ENCODE peak calls at places on chromosomes 5 and 9, in six cellular contexts. S is stomach; O is MM.1S; A is H1; F is CD8-positive, alpha-beta T cell; T is body of pancreas. I is an unnamed sample.

GRCh38 chr5:134249469-134250379 is 23.9 kb upstream of the PPP2CA start:
- DNase-seq in S (no peak), O (no peak), A (no peak), F (no peak), T (no peak), I (no peak)

GRCh38 chr5:60494635-60495034 is 205.3 kb downstream of the DEPDC1B start:
- DNase-seq in S (no peak), O (no peak), A (no peak), F (no peak), T (no peak), I (peak)

GRCh38 chr9:96553070-96553469 is 66.6 kb downstream of the CDC14B start:
- DNase-seq in S (no peak), O (no peak), A (no peak), F (no peak), T (no peak), I (no peak)

GRCh38 chr5:89435347-89435746 is 552.4 kb upstream of the MEF2C start:
- DNase-seq in S (no peak), O (peak), A (no peak), F (no peak), T (no peak), I (peak)

GRCh38 chr5:585962-586628 is 26.0 kb upstream of the CEP72 start:
- DNase-seq in S (peak), O (no peak), A (no peak), F (no peak), T (no peak), I (no peak)

GRCh38 chr5:170179626-170180025 is 53.2 kb upstream of the C5orf58 start:
- DNase-seq in S (no peak), O (no peak), A (no peak), F (no peak), T (no peak), I (no peak)

GRCh38 chr9:127746959-127747569 is 12.0 kb upstream of the TOR2A start:
- DNase-seq in S (no peak), O (no peak), A (no peak), F (peak), T (no peak), I (no peak)

GRCh38 chr5:175321927-175322532 is 122.0 kb downstream of the DRD1 start:
- DNase-seq in S (no peak), O (peak), A (peak), F (no peak), T (peak), I (peak)

GRCh38 chr9:70119786-70120185 is 76.1 kb downstream of the MAMDC2 start:
- DNase-seq in S (no peak), O (no peak), A (no peak), F (no peak), T (no peak), I (no peak)

GRCh38 chr9:119278138-119278537 is 91.1 kb downstream of the BRINP1 start:
- DNase-seq in S (no peak), O (no peak), A (no peak), F (no peak), T (no peak), I (no peak)

GRCh38 chr5:92330365-92330764 is 947.2 kb upstream of the ARRDC3 start:
- DNase-seq in S (no peak), O (no peak), A (no peak), F (no peak), T (no peak), I (no peak)

GRCh38 chr5:124059200-124059599 is 547.2 kb downstream of the CSNK1G3 start:
- DNase-seq in S (no peak), O (no peak), A (no peak), F (no peak), T (no peak), I (no peak)

GRCh38 chr5:74394924-74395880 is 245.3 kb downstream of the ENC1 start:
- DNase-seq in S (no peak), O (peak), A (peak), F (no peak), T (no peak), I (peak)

GRCh38 chr5:13866792-13867191 is 77.7 kb downstream of the DNAH5 start:
- DNase-seq in S (no peak), O (peak), A (no peak), F (no peak), T (no peak), I (peak)

GRCh38 chr9:68720656-68721313 is 15.7 kb downstream of the PIP5K1B start:
- DNase-seq in S (no peak), O (no peak), A (no peak), F (no peak), T (no peak), I (no peak)

GRCh38 chr5:149038336-149039075 is 24.4 kb downstream of the SH3TC2 start:
- DNase-seq in S (no peak), O (no peak), A (no peak), F (no peak), T (no peak), I (no peak)

GRCh38 chr5:151905639-151906038 is 19.0 kb downstream of the GLRA1 start:
- DNase-seq in S (no peak), O (no peak), A (no peak), F (no peak), T (no peak), I (no peak)

GRCh38 chr9:127754761-127755557 is 19.9 kb upstream of the TOR2A start:
- DNase-seq in S (no peak), O (no peak), A (peak), F (no peak), T (no peak), I (no peak)

GRCh38 chr5:107215581-107215980 is 455.2 kb downstream of the EFNA5 start:
- DNase-seq in S (no peak), O (no peak), A (no peak), F (no peak), T (no peak), I (no peak)

GRCh38 chr5:4994994-4995393 is 145.1 kb upstream of the ADAMTS16 start:
- DNase-seq in S (no peak), O (no peak), A (no peak), F (no peak), T (no peak), I (no peak)

GRCh38 chr9:106980551-106981101 is 117.7 kb downstream of the ZNF462 start:
- DNase-seq in S (no peak), O (no peak), A (no peak), F (no peak), T (no peak), I (peak)

GRCh38 chr5:173963867-173964429 is 25.0 kb upstream of the C5orf47 start:
- DNase-seq in S (no peak), O (no peak), A (no peak), F (no peak), T (no peak), I (no peak)

GRCh38 chr5:8019719-8020218 is 150.8 kb downstream of the MTRR start:
- DNase-seq in S (no peak), O (no peak), A (no peak), F (no peak), T (no peak), I (peak)

GRCh38 chr5:58961631-58962280 is 378.9 kb downstream of the RAB3C start:
- DNase-seq in S (no peak), O (no peak), A (no peak), F (no peak), T (no peak), I (peak)

GRCh38 chr9:127495884-127496555 is 44.7 kb downstream of the LRSAM1 start:
- DNase-seq in S (no peak), O (no peak), A (no peak), F (no peak), T (no peak), I (no peak)

GRCh38 chr5:21391506-21391905 is 1403.5 kb upstream of the CDH18 start:
- DNase-seq in S (no peak), O (peak), A (no peak), F (no peak), T (no peak), I (no peak)

GRCh38 chr9:129640871-129641750 is 840 bp downstream of the ASB6 start:
- DNase-seq in S (no peak), O (no peak), A (no peak), F (no peak), T (no peak), I (no peak)

DNA sequence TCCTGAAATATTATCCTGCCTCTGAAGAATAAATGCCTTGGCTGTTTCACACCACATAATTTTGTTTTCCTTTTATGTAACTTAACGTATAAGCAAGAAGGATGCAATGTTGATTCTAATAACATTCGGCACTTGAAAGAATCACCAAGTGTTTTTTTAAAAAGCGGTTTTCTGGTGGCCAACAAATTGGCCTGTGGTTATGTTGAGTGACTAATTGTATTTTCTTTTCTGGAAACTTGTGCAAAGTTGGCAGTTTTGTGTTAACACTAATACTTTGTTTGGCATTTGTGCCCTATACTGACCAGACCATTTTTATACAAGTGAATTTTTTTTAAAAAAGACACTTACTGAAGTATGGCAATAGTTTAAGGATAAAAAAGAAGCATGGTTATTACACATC is 452.7 kb downstream of the BNC2 start:
- DNase-seq in S (no peak), O (no peak), A (no peak), F (no peak), T (no peak), I (no peak)
- H3K4me3 ChIP-seq in S (no peak), O (no peak), A (no peak), F (no peak), T (no peak), I (no peak)

GRCh38 chr5:6632324-6632930 is 417 bp downstream of the NSUN2 start:
- DNase-seq in S (no peak), O (no peak), A (no peak), F (no peak), T (peak), I (no peak)
- TF ChIP-seq CTCF in S (no peak), O (no peak), A (no peak), F (no peak), T (no peak), I (no peak)

DNA sequence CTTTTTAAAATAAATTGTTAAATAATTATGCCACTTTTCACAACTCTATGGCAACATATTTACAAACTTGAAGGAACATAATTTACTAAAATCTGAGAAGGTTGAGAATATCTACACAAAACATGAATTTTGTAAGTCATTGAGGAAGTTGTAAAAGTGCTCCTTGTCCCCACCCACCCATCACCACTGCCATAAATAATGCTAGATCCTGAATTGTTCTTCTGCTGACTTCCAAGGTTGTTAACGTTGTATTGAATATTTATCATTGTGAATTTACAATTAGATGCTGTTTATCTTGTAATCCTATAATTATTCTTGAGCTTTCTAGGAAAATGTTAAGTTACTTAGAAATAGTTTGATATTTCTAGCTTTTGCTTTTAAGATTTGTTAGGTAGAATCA is 908.0 kb upstream of the COX7C start:
- DNase-seq in S (no peak), O (no peak), A (no peak), F (no peak), T (no peak), I (no peak)
- H3K4me3 ChIP-seq in S (no peak), O (no peak), A (no peak), F (no peak), T (no peak), I (no peak)

GRCh38 chr5:43305948-43306563 is 7.2 kb downstream of the HMGCS1 start:
- DNase-seq in S (no peak), O (peak), A (no peak), F (no peak), T (no peak), I (peak)
- TF ChIP-seq CTCF in S (peak), O (peak), A (peak), F (peak), T (peak), I (peak)

GRCh38 chr5:55175781-55176175 is 2.8 kb upstream of the CDC20B start:
- DNase-seq in S (no peak), O (no peak), A (no peak), F (no peak), T (no peak), I (no peak)

GRCh38 chr5:55173696-55174101 is 722 bp upstream of the CDC20B start:
- DNase-seq in S (no peak), O (no peak), A (no peak), F (no peak), T (peak), I (no peak)

GRCh38 chr5:55177078-55177477 is 4.1 kb upstream of the CDC20B start:
- DNase-seq in S (no peak), O (no peak), A (no peak), F (no peak), T (no peak), I (no peak)

GRCh38 chr5:55172937-55173695 is at the start of gene CDC20B:
- DNase-seq in S (peak), O (peak), A (no peak), F (peak), T (peak), I (peak)

GRCh38 chr5:55176176-55176818 is 3.3 kb upstream of the CDC20B start:
- DNase-seq in S (peak), O (peak), A (no peak), F (no peak), T (peak), I (no peak)
- H3K4me3 ChIP-seq in S (peak), O (peak), A (peak), F (no peak), T (peak), I (no peak)

DNA sequence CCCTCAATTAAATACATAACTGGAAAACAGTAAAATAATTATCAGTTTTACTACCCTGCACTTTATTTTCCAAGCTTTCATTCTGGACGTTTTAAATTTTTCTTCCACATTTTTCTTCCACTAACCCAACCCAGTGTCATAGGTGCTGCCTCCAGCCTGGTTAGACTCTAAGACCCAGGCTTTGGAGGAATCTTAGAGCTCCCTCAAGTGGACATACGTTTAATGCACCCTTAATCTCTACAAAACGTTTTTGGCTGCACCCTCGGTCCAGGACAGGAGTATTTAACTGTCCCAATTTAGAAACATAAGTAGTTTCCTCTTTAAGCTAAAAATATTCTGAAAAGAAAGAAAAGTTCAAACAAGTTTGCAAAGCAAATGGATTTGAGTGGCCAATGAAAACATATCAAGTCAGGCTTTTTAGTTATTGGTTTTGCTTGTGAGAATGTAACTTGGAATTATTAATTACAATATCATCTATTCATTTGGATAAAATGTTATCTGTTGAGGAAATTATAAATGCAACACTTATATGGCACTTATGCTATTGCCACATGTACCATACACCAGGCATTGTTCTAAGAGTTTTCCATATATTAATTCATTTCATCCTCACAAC is 38.9 kb downstream of the CDH6 start:
- DNase-seq in S (no peak), O (peak), A (peak), F (no peak), T (no peak), I (peak)
- TF ChIP-seq CTCF in S (peak), O (peak), A (peak), F (no peak), T (peak), I (peak)

DNA sequence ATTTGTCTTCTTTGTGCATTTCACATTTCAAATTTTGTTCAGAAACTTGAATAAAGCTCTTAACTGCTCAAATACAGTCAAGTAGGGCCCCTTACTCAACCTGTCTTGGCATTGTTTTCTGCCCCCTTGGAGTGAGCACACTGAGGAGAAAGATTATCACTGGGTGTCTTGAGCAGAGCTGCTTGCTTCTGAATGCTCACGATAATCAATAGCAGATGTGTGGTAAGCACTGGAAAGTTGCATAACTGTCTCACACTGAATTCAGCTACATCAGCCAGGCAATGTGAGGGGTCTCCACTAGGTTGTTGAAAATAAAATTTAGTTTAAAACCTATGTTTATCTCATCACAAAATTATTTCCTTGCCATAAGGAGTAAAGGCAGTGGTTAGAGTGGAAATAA is 7.8 kb upstream of the TNFAIP8 start:
- DNase-seq in S (no peak), O (no peak), A (no peak), F (no peak), T (no peak), I (no peak)
- H3K4me3 ChIP-seq in S (no peak), O (no peak), A (no peak), F (no peak), T (no peak), I (no peak)

GRCh38 chr9:97982719-97983523 is at the start of gene ANP32B:
- DNase-seq in S (peak), O (peak), A (peak), F (peak), T (peak), I (peak)

GRCh38 chr9:97985058-97985861 is 2.1 kb downstream of the ANP32B start:
- DNase-seq in S (peak), O (peak), A (no peak), F (no peak), T (no peak), I (peak)

GRCh38 chr9:97986466-97986865 is 3.3 kb downstream of the ANP32B start:
- DNase-seq in S (no peak), O (no peak), A (no peak), F (no peak), T (no peak), I (peak)

GRCh38 chr9:97983524-97984187 is 515 bp downstream of the ANP32B start:
- DNase-seq in S (peak), O (peak), A (no peak), F (peak), T (peak), I (peak)

DNA sequence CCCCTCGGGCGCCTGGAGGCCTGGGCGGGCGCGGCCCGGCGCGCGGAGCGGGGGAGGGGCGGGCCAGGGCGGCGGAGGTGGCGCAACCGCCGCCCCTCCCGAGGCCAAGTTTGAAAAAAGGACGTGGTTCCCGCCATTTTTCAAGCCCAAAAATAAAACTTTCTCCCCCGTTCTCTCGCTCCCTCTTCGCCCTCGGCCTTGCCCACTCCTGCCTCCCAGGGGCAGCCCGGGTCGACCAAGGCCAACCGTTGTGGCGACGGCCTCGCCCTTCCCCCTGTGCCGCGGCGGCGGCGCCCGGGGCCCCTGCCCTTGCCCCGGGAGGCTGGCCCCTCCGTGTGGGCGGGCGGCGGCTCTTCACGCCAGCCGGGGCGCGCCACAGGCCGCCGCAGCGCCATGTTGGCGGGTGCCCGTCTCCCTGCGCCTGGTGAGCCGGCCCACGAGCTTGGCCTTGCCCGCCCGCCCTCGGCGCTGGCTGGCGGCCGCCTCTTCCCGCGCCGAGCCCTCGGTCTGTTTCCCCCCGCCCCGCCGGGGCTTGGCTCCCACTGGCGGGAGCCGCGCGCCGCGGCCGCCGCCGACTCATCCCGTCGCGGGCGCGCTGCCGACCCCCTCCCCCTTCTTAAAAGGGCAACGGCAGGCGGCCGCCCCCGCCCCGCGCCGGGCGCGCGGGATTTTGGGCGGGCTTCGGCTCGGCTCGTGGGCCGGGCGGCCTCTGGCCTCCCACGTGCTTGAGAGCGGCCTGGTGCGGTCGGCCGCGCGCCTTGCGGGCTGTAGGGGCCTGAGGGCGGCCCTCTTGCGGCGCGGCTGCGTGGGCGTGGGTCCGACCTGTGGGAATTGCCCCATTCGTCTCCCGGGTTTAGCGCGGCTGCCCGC is 1.3 kb downstream of the ANP32B start:
- DNase-seq in S (peak), O (peak), A (no peak), F (peak), T (peak), I (peak)
- TF ChIP-seq CTCF in S (no peak), O (no peak), A (no peak), F (no peak), T (no peak), I (no peak)

GRCh38 chr5:23013395-23013994 is 160.4 kb upstream of the CDH12 start:
- DNase-seq in S (no peak), O (no peak), A (no peak), F (no peak), T (no peak), I (no peak)
- H3K4me3 ChIP-seq in S (peak), O (no peak), A (no peak), F (peak), T (no peak), I (no peak)